ENCODE peak calls at places on chromosomes 16 and 17, in ten cellular contexts. O is heart left ventricle, Y is kidney, J is heart right ventricle, L is uterus, K is osteocyte, B is thyroid gland, G is Calu3, M is astrocyte of the spinal cord, I is lung. N is an unnamed sample.

GRCh38 chr16:9966569-9967157 is 215.6 kb downstream of the GRIN2A start:
- DNase-seq in L (no peak), B (no peak), J (no peak), K (no peak), G (no peak), O (no peak), I (no peak), Y (no peak), M (peak), N (no peak)

GRCh38 chr17:10993126-10993525 is 155.2 kb upstream of the PIRT start:
- DNase-seq in G (no peak), L (no peak), M (no peak), J (peak), Y (no peak), B (no peak), O (peak), I (no peak), K (no peak), N (no peak)

GRCh38 chr17:16428098-16428882 is 12.9 kb downstream of the TRPV2 start:
- DNase-seq in L (peak), I (peak), M (no peak), O (no peak), J (peak), Y (no peak), B (peak), K (no peak), G (peak), N (peak)

GRCh38 chr17:66353937-66354401 is 51.6 kb downstream of the PRKCA start:
- DNase-seq in B (no peak), K (no peak), L (peak), O (no peak), M (peak), G (no peak), I (no peak), Y (no peak), J (no peak), N (peak)

GRCh38 chr16:27220120-27220519 is 16.8 kb downstream of the KDM8 start:
- DNase-seq in M (no peak), G (no peak), J (no peak), L (no peak), K (no peak), O (no peak), Y (no peak), I (no peak), B (no peak), N (no peak)

GRCh38 chr17:41144846-41145245 is 4.5 kb upstream of the KRTAP4-6 start:
- DNase-seq in K (no peak), G (no peak), L (no peak), I (no peak), Y (no peak), M (no peak), B (no peak), O (no peak), J (no peak), N (no peak)

GRCh38 chr17:47967607-47968252 is 3.2 kb upstream of the CDK5RAP3 start:
- DNase-seq in B (no peak), Y (no peak), K (no peak), L (no peak), J (no peak), G (no peak), I (no peak), M (peak), O (no peak), N (no peak)

GRCh38 chr17:64565563-64565962 is 58.8 kb downstream of the CEP95 start:
- DNase-seq in I (no peak), Y (no peak), G (no peak), L (no peak), J (no peak), M (no peak), O (no peak), B (no peak), K (no peak), N (no peak)

GRCh38 chr17:42358434-42358833 is 29.8 kb downstream of the STAT3 start:
- DNase-seq in B (no peak), Y (no peak), O (no peak), K (no peak), L (no peak), G (no peak), J (no peak), M (no peak), I (no peak), N (no peak)

GRCh38 chr16:75296606-75297005 is 45.2 kb upstream of the BCAR1 start:
- DNase-seq in J (peak), I (no peak), M (peak), L (no peak), Y (no peak), B (peak), K (no peak), O (peak), G (no peak), N (no peak)

GRCh38 chr17:60695960-60696359 is 18.3 kb downstream of the BCAS3 start:
- DNase-seq in B (no peak), J (no peak), M (no peak), O (no peak), G (no peak), I (no peak), Y (no peak), L (no peak), K (no peak), N (no peak)

GRCh38 chr17:62781826-62782225 is 26.3 kb downstream of the MARCHF10 start:
- DNase-seq in Y (no peak), B (no peak), G (no peak), I (no peak), K (no peak), O (no peak), L (no peak), J (no peak), M (no peak), N (peak)

GRCh38 chr16:53065436-53066165 is 10.8 kb downstream of the CHD9 start:
- DNase-seq in K (no peak), G (no peak), Y (no peak), M (no peak), O (peak), J (no peak), B (no peak), L (no peak), I (no peak), N (peak)

GRCh38 chr17:79825580-79825921 is 13.7 kb downstream of the CBX4 start:
- DNase-seq in L (no peak), K (no peak), I (no peak), Y (no peak), O (no peak), B (no peak), G (no peak), J (no peak), M (no peak), N (no peak)

GRCh38 chr17:60229189-60229802 is 79.5 kb downstream of the CA4 start:
- DNase-seq in L (no peak), B (no peak), K (no peak), J (no peak), I (no peak), M (peak), O (no peak), Y (no peak), G (no peak), N (no peak)

GRCh38 chr17:50675627-50676026 is 32.1 kb downstream of the ANKRD40 start:
- DNase-seq in O (no peak), B (no peak), L (no peak), M (no peak), I (no peak), Y (peak), J (no peak), K (no peak), G (no peak), N (no peak)

GRCh38 chr17:42760652-42761581 is at the start of gene RAMP2:
- DNase-seq in I (no peak), B (peak), O (peak), Y (peak), M (no peak), G (peak), L (no peak), J (peak), K (peak), N (peak)

GRCh38 chr17:62627219-62627903 is at the start of gene MRC2:
- DNase-seq in L (peak), M (peak), K (peak), J (peak), B (peak), I (peak), G (peak), Y (peak), O (peak), N (peak)

GRCh38 chr16:78249056-78249455 is 149.6 kb downstream of the WWOX start:
- DNase-seq in I (peak), J (peak), B (peak), Y (peak), L (no peak), O (no peak), M (no peak), K (no peak), G (peak), N (no peak)

GRCh38 chr16:86614699-86615098 is 36.4 kb downstream of the FOXL1 start:
- DNase-seq in L (no peak), I (no peak), G (no peak), J (no peak), K (no peak), M (no peak), Y (no peak), O (no peak), B (no peak), N (no peak)

GRCh38 chr16:51508813-51509212 is 357.7 kb upstream of the SALL1 start:
- DNase-seq in L (peak), G (no peak), I (no peak), M (no peak), B (no peak), O (no peak), Y (no peak), J (no peak), K (no peak), N (peak)

GRCh38 chr16:56911771-56912541 is 20.0 kb upstream of the HERPUD1 start:
- DNase-seq in Y (no peak), L (no peak), G (no peak), K (no peak), J (peak), I (peak), B (peak), M (no peak), O (peak), N (peak)

GRCh38 chr16:81652798-81653505 is 126.1 kb upstream of the PLCG2 start:
- DNase-seq in G (no peak), K (no peak), J (no peak), Y (no peak), B (no peak), M (no peak), I (no peak), L (no peak), O (no peak), N (no peak)

GRCh38 chr17:59370580-59371299 is 39.3 kb downstream of the YPEL2 start:
- DNase-seq in Y (no peak), O (no peak), G (no peak), I (no peak), J (no peak), L (no peak), K (no peak), B (no peak), M (no peak), N (no peak)

GRCh38 chr17:64788286-64789060 is 126.4 kb upstream of the SMURF2 start:
- DNase-seq in O (no peak), L (no peak), G (no peak), Y (no peak), M (no peak), I (no peak), B (no peak), K (no peak), J (no peak), N (no peak)

GRCh38 chr16:12242516-12242915 is 266.0 kb downstream of the SNX29 start:
- DNase-seq in L (no peak), B (no peak), M (no peak), J (no peak), K (no peak), G (no peak), Y (no peak), O (no peak), I (no peak), N (no peak)

GRCh38 chr17:42773290-42774035 is at the start of gene VPS25:
- DNase-seq in O (peak), M (peak), Y (peak), J (peak), L (peak), B (peak), G (peak), I (peak), K (peak), N (peak)

GRCh38 chr16:57817680-57818079 is 15.4 kb upstream of the KIFC3 start:
- DNase-seq in I (no peak), O (no peak), B (no peak), J (no peak), G (no peak), Y (no peak), M (no peak), K (no peak), L (no peak), N (no peak)

GRCh38 chr17:29155966-29156338 is 24.2 kb downstream of the MYO18A start:
- DNase-seq in G (no peak), Y (peak), K (no peak), J (peak), M (peak), O (peak), I (no peak), L (no peak), B (no peak), N (peak)

GRCh38 chr17:8991514-8992285 is 26.2 kb upstream of the PIK3R5 start:
- DNase-seq in K (peak), J (peak), G (peak), I (peak), M (peak), Y (no peak), O (peak), L (peak), B (peak), N (peak)
- TF ChIP-seq CTCF in K (peak), J (peak), G (no peak), I (peak), M (peak), Y (peak), O (peak), L (peak), B (peak), N (peak)

DNA sequence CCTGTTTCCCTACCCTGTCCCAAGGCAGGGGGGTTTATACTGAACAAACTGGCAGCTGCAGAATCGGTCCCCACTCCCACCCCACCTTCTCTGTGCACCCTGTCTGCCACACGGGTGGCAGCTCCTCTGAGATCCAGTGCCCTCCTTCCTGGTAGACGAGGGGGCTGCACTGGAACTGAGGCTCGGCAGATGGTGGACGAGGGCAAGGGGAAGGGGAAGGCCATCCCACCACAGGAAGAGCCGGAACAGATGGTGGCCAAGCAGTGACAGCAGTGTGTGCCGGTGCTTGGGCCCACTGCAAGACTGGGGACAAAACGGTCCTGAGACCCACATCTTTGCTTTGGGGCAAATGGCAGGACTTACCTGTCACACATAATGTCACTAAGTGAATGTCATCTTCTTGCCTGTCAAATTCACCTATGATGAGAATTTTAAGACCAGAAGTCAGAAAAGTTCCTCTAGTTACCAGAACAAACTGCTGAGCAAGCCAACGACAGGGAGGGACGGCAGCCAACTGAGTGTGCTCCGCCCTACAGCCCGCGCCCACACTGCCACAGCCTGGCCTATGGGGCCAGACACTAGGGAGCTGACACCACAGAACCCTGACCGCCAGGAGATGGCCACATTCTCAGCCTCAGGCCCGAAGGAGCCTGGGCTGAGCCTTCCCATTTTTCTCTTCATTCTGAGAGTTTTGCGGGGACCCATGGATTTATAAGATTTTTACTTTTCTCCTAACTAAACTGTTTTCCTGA is 14.4 kb downstream of the NTAN1 start:
- DNase-seq in G (no peak), K (no peak), B (peak), J (peak), I (peak), O (peak), M (peak), Y (peak), L (peak), N (peak)
- TF ChIP-seq CTCF in G (no peak), K (no peak), B (no peak), J (peak), I (no peak), O (peak), M (no peak), Y (no peak), L (no peak), N (peak)

GRCh38 chr17:76926237-76926866 is 58.1 kb downstream of the MGAT5B start:
- DNase-seq in B (no peak), G (no peak), O (no peak), I (no peak), M (no peak), L (no peak), K (no peak), Y (peak), J (no peak), N (no peak)
- TF ChIP-seq CTCF in B (no peak), G (no peak), O (no peak), I (no peak), M (no peak), L (no peak), K (no peak), Y (no peak), J (no peak), N (no peak)

DNA sequence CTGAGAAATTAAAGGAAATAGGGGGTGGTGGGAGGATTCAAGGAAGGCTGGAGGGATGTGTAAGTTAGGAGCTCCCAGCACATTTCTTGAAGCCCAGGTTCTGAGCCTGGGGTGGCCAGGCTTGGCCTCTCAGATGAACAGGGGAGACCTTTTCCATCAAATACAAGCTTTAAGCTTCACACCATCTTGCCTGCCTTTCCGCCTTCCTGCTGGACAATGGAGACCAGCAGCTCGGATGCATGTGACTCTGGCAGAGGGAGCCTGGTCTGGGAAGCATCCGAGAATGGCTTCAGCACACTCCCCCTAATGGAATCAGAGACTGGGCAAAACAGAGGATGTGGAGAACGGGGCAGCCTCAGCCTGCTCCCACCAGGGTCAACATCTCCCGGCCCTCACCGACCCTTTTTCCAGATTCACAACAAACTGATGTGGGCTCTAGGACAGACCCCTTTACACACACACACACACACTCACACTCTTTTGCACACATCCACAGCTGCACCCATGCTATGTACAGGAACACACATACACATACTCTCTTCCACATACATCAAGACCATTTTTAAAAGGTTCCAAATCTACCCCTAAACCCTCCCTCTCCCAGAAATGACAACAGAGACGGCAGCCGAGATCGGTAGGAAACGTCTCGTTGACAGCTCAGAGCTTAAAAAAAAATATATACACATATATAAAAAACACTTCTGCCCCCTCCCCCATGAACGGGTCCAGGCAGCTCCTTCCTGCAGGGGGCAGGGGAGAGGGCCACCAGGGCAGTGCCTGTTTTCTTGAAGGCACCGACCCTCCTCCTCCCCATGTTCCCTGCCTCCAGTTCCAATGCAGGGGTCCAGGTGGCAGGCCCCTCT is 6.5 kb upstream of the ATXN7L3 start:
- DNase-seq in I (no peak), O (no peak), L (no peak), Y (no peak), M (no peak), G (peak), K (no peak), J (no peak), B (no peak), N (no peak)
- TF ChIP-seq CTCF in I (no peak), O (no peak), L (no peak), Y (no peak), M (peak), G (peak), K (peak), J (no peak), B (no peak), N (no peak)

GRCh38 chr17:4811471-4811870 is 4.5 kb downstream of the PLD2 start:
- DNase-seq in B (no peak), O (no peak), K (no peak), M (no peak), Y (no peak), L (no peak), J (no peak), I (no peak), G (no peak), N (no peak)

GRCh38 chr17:4812690-4813089 is 5.7 kb downstream of the PLD2 start:
- DNase-seq in G (no peak), B (no peak), K (no peak), I (no peak), L (no peak), M (no peak), Y (no peak), O (no peak), J (no peak), N (no peak)

GRCh38 chr17:4818276-4818675 is 11.3 kb downstream of the PLD2 start:
- DNase-seq in L (no peak), Y (no peak), B (no peak), G (no peak), O (no peak), J (no peak), M (no peak), K (no peak), I (no peak), N (no peak)

GRCh38 chr17:4816826-4817225 is 9.9 kb downstream of the PLD2 start:
- DNase-seq in O (no peak), L (no peak), Y (no peak), I (no peak), J (no peak), M (no peak), G (no peak), B (no peak), K (no peak), N (no peak)

GRCh38 chr17:4815043-4815675 is 8.2 kb downstream of the PLD2 start:
- DNase-seq in B (no peak), K (no peak), I (no peak), O (no peak), J (no peak), Y (no peak), L (no peak), G (no peak), M (no peak), N (no peak)
- TF ChIP-seq CTCF in B (no peak), K (peak), I (no peak), O (no peak), J (no peak), Y (no peak), L (no peak), G (no peak), M (peak), N (peak)

DNA sequence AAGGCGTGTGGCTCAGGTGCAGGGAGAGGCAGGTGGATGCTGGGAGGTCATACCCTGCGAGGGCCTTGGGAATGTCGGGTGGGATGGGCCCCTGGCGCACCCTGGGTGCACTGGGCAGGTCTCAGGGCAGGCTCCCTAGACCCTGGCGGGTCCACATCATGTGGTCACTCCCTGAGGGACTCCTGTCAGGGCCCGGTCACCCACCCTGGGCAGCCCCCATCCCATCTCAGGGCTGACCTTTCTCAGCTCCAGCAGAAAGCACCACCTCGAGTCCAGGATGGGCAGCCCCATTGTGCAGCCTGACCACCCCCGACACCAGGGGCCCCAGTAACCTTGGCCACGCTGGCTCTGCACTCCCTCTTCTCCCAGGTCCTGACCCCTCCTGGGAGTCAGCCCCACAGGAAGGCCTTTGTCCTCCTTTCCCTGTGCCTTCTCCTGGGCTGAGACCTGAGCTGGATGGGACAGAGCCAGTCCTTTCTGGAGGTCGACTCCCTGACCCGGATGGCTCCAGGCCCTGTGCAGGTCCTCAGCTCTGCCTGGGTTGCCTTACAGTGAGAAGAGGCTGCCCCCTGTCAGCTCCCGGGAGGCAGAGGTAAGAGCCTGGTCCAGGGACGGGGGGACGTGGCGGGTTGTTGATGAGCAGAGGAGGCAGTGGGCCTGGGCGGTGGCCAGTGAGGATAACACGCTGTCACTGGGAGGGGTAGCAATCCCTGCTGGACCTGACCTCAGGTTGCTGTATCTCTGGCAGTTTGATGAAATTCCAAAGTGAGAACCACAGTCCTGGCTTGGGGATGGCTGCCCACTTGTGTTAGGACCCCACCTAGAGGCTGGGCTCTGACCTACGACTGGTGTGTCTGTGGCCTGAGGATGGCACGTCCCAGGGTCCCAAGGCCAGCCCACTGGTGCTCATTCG is 77.9 kb downstream of the GOSR1 start:
- DNase-seq in B (no peak), L (no peak), J (no peak), Y (peak), M (no peak), G (peak), I (no peak), K (peak), O (no peak), N (peak)
- TF ChIP-seq CTCF in B (no peak), L (no peak), J (peak), Y (peak), M (peak), G (peak), I (no peak), K (peak), O (peak), N (peak)

GRCh38 chr17:14268264-14268663 is 31.6 kb upstream of the CDRT15 start:
- DNase-seq in M (no peak), G (no peak), J (no peak), I (no peak), Y (no peak), B (no peak), K (no peak), L (no peak), O (no peak), N (no peak)
- TF ChIP-seq CTCF in M (no peak), G (no peak), J (no peak), I (no peak), Y (no peak), B (no peak), K (no peak), L (no peak), O (no peak), N (no peak)

N was measured in cardiac muscle cell.